ENCODE peak calls at places on chromosomes 3 and 15, in five cellular contexts. H, N, M, L and A are unnamed samples.

GRCh38 chr3:101010316-101010715 is 17.1 kb upstream of the ABI3BP start:
- DNase-seq in H (no peak), N (peak), M (peak), L (peak), A (peak)

GRCh38 chr3:152056073-152056472 is 182.6 kb downstream of the SUCNR1 start:
- DNase-seq in L (no peak), H (no peak), M (no peak), N (no peak), A (no peak)

GRCh38 chr3:123365450-123366143 is 83.3 kb downstream of the ADCY5 start:
- DNase-seq in L (peak), N (no peak), M (no peak), H (no peak), A (no peak)

GRCh38 chr3:150030841-150031240 is 60.1 kb upstream of the PFN2 start:
- DNase-seq in H (no peak), M (no peak), L (no peak), N (no peak), A (peak)

GRCh38 chr15:42444415-42445063 is 46.4 kb downstream of the ZNF106 start:
- DNase-seq in L (peak), H (no peak), M (peak), N (no peak), A (no peak)

GRCh38 chr15:34628577-34629152 is 45.2 kb upstream of the GOLGA8B start:
- DNase-seq in H (no peak), N (no peak), L (peak), M (no peak), A (no peak)

GRCh38 chr15:55008397-55008796 is 188.3 kb downstream of the RSL24D1 start:
- DNase-seq in M (no peak), H (no peak), N (no peak), L (no peak), A (no peak)

GRCh38 chr3:81435050-81435449 is 326.4 kb downstream of the GBE1 start:
- DNase-seq in L (no peak), N (no peak), H (no peak), M (peak), A (no peak)

GRCh38 chr3:153173758-153174516 is 11.9 kb downstream of the RAP2B start:
- DNase-seq in N (peak), L (peak), M (peak), H (no peak), A (peak)

GRCh38 chr15:59169337-59169736 is 37.3 kb upstream of the LDHAL6B start:
- DNase-seq in H (no peak), M (peak), N (peak), L (peak), A (peak)

GRCh38 chr3:129633751-129634481 is 27.4 kb upstream of the PLXND1 start:
- DNase-seq in H (no peak), M (no peak), N (no peak), L (no peak), A (no peak)

GRCh38 chr15:56074866-56075265 is 81.5 kb upstream of the NEDD4 start:
- DNase-seq in M (peak), L (no peak), N (no peak), H (no peak), A (no peak)

GRCh38 chr3:170734043-170734736 is 135.8 kb downstream of the RPL22L1 start:
- DNase-seq in H (no peak), N (no peak), M (no peak), L (no peak), A (no peak)

GRCh38 chr15:85828869-85829268 is 34.1 kb upstream of the KLHL25 start:
- DNase-seq in M (no peak), H (no peak), L (no peak), N (no peak), A (no peak)

GRCh38 chr15:77025066-77025435 is 30.1 kb downstream of the PSTPIP1 start:
- DNase-seq in N (no peak), L (no peak), H (no peak), M (no peak), A (no peak)

GRCh38 chr3:62559831-62560445 is 186.6 kb upstream of the FEZF2 start:
- DNase-seq in N (peak), H (no peak), M (peak), L (no peak), A (peak)

GRCh38 chr15:31091531-31091930 is 10.0 kb downstream of the TRPM1 start:
- DNase-seq in H (no peak), N (no peak), M (no peak), L (peak), A (peak)

GRCh38 chr3:14685204-14685603 is 10.3 kb downstream of the C3orf20 start:
- DNase-seq in M (no peak), H (no peak), L (no peak), N (no peak), A (no peak)

GRCh38 chr15:94234300-94234699 is 2.9 kb downstream of the MCTP2 start:
- DNase-seq in H (no peak), N (peak), L (no peak), M (no peak), A (no peak)

GRCh38 chr3:124881976-124882697 is 5.0 kb downstream of the ITGB5 start:
- DNase-seq in H (no peak), N (no peak), M (no peak), L (no peak), A (no peak)

GRCh38 chr3:177597325-177598109 is 400.2 kb upstream of the TBL1XR1 start:
- DNase-seq in N (peak), M (peak), L (peak), H (no peak), A (peak)

GRCh38 chr3:142958707-142959106 is 4.8 kb downstream of the PAQR9 start:
- DNase-seq in L (peak), M (peak), H (no peak), N (peak), A (no peak)

GRCh38 chr15:50774450-50774849 is 8.9 kb upstream of the SPPL2A start:
- DNase-seq in H (no peak), L (no peak), M (no peak), N (no peak), A (no peak)

GRCh38 chr3:111963424-111963823 is 15.4 kb upstream of the ABHD10 start:
- DNase-seq in H (no peak), M (peak), N (peak), L (peak), A (peak)

GRCh38 chr15:78536134-78536533 is 4.1 kb upstream of the PSMA4 start:
- DNase-seq in L (peak), M (peak), H (no peak), N (peak), A (peak)

GRCh38 chr3:11522953-11523792 is 120.5 kb downstream of the VGLL4 start:
- DNase-seq in M (no peak), N (no peak), H (no peak), L (peak), A (no peak)

GRCh38 chr3:49903451-49904424 is at the start of gene MST1R:
- DNase-seq in H (peak), M (no peak), N (peak), L (peak), A (no peak)
- H3K4me3 ChIP-seq in H (peak), M (peak), N (peak), L (peak), A (peak)

DNA sequence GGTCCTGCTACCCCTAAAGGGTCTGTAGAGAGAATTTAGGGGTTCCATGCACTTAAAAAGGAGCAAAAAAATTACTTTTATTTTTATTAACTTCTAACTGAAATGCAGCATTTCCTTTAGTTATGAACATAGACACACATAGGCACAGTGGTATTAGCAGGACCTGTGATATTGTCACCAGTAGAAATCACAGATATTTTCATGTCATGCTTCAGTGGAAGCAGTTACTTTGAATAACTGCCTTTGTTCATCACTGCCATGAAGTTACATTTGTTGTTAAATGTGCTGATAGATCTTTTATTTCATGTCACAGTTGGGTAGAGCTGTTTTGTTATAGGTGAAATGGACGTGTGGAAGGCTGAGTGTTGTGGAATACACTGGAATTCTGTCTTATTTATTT is 37.4 kb downstream of the TRAK1 start:
- DNase-seq in N (no peak), H (no peak), M (no peak), L (no peak), A (no peak)
- TF ChIP-seq CTCF in N (no peak), H (no peak), M (no peak), L (no peak), A (no peak)

DNA sequence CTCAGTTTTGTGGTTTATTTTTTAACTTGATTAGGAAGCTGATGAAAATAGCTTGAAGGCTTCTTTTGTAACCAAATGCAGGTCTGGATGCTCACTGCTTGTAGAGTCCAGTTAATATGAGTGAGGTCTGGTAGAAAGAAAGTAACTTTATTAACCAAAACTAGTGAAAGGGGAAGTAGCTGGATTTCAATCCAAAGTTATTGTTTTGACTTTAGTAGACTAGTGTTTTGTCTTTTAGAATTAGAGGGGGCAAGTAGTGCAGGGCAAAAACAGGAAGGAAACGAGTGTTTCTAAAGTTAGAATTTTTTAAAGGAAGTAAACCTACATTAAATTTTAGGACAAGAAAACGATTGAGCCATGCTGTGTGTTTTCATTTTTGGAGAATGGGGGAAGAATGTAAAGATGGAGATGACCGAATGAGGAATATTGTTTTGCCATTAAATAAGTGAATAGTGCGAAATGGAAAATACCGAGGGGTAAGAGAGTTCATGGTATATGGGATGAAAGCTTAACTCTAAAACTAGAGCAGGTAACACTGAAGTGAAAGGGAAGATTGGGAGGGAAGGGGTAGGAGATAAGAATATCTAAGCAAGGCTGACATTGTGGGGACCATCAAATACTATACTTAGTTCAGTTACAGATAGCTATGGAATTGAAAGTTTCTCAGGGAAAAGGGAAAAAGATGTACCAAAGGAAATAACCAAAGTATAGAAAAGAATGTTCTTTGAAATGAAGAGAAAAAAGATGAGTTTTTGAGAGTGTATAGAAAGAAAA is 40.0 kb downstream of the USP3 start:
- DNase-seq in N (no peak), L (no peak), M (no peak), H (no peak), A (no peak)
- H3K4me3 ChIP-seq in N (no peak), L (no peak), M (no peak), H (no peak), A (no peak)

GRCh38 chr3:195558602-195559001 is 15.5 kb upstream of the PPP1R2 start:
- DNase-seq in L (peak), N (peak), M (peak), H (no peak), A (peak)

GRCh38 chr3:195555110-195555509 is 12.0 kb upstream of the PPP1R2 start:
- DNase-seq in H (no peak), N (no peak), L (no peak), M (no peak), A (no peak)

GRCh38 chr3:195557327-195557726 is 14.2 kb upstream of the PPP1R2 start:
- DNase-seq in N (no peak), L (no peak), H (no peak), M (no peak), A (no peak)

GRCh38 chr3:195554458-195554857 is 11.3 kb upstream of the PPP1R2 start:
- DNase-seq in L (no peak), M (no peak), H (no peak), N (no peak), A (no peak)

GRCh38 chr3:195556390-195556789 is 13.3 kb upstream of the PPP1R2 start:
- DNase-seq in L (no peak), M (no peak), H (no peak), N (no peak), A (no peak)
- TF ChIP-seq CTCF in L (no peak), M (peak), H (peak), N (peak), A (peak)

GRCh38 chr3:158109804-158110657 is at the start of gene RSRC1:
- DNase-seq in L (peak), M (peak), N (peak), H (peak), A (peak)

GRCh38 chr3:158109295-158109803 is 540 bp upstream of the RSRC1 start:
- DNase-seq in H (no peak), N (no peak), L (no peak), M (no peak), A (no peak)

GRCh38 chr3:158108596-158108995 is 1.3 kb upstream of the RSRC1 start:
- DNase-seq in M (no peak), N (no peak), H (no peak), L (no peak), A (peak)

GRCh38 chr3:158110658-158111018 is 749 bp downstream of the RSRC1 start:
- DNase-seq in N (no peak), H (no peak), M (no peak), L (no peak), A (no peak)

DNA sequence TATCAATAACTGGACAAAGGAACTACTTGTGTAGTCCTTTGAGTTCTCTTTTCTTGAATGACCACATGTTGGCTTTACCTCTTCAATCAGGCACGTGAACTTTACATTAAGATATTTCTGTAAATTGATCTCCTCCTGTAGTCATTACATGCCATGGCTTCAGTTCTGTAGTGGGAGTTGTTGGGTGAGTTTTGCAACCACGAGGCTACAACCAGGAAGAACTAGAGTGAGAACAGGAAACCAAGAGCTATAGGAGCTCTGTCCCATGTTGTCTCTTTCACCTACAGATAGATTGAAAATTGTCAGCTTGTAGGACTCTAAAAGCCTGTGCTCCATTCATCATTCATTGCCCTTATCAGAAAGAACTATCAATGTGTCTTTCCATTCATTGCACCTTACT is 2.0 kb downstream of the RSRC1 start:
- DNase-seq in N (no peak), L (no peak), M (no peak), H (no peak), A (no peak)
- H3K4me3 ChIP-seq in N (no peak), L (no peak), M (no peak), H (no peak), A (no peak)